ENCODE peak calls at places on chromosome 19, in four cellular contexts. K, O, J and Z are unnamed samples.

GRCh38 chr19:29266001-29266400 is 53.0 kb upstream of the UQCRFS1 start:
- DNase-seq in K (no peak), O (no peak), J (no peak), Z (no peak)

GRCh38 chr19:3340340-3340739 is 26.0 kb upstream of the NFIC start:
- DNase-seq in K (no peak), O (no peak), J (no peak), Z (no peak)

GRCh38 chr19:56864443-56865125 is 24.1 kb upstream of the PEG3 start:
- DNase-seq in K (no peak), O (no peak), J (no peak), Z (no peak)

GRCh38 chr19:35846038-35846668 is 6.2 kb downstream of the NPHS1 start:
- DNase-seq in K (peak), O (no peak), J (no peak), Z (peak)

GRCh38 chr19:38869160-38869835 is 8.8 kb downstream of the RINL start:
- DNase-seq in K (peak), O (no peak), J (no peak), Z (no peak)

GRCh38 chr19:45485301-45486077 is 11.4 kb downstream of the RTN2 start:
- DNase-seq in K (peak), O (peak), J (peak), Z (peak)

GRCh38 chr19:44603201-44603945 is 10.0 kb upstream of the IGSF23 start:
- DNase-seq in K (no peak), O (no peak), J (no peak), Z (no peak)

GRCh38 chr19:55383789-55384575 is at the start of gene TMEM238:
- DNase-seq in K (peak), O (peak), J (no peak), Z (peak)

GRCh38 chr19:3006075-3006767 is 22.9 kb downstream of the TLE2 start:
- DNase-seq in K (peak), O (peak), J (no peak), Z (no peak)

GRCh38 chr19:35005256-35005977 is 5.3 kb downstream of the GRAMD1A start:
- DNase-seq in K (no peak), O (no peak), J (peak), Z (no peak)

GRCh38 chr19:50803633-50804419 is 13.6 kb downstream of the ACP4 start:
- DNase-seq in K (peak), O (peak), J (no peak), Z (no peak)

GRCh38 chr19:8209111-8209964 is at the start of gene CERS4:
- DNase-seq in K (peak), O (peak), J (peak), Z (peak)

GRCh38 chr19:23283925-23284324 is 33.7 kb upstream of the ZNF724 start:
- DNase-seq in K (peak), O (peak), J (peak), Z (no peak)

GRCh38 chr19:4360081-4360569 is 16.8 kb downstream of the MPND start:
- DNase-seq in K (no peak), O (no peak), J (no peak), Z (no peak)

GRCh38 chr19:14090509-14091085 is at the start of gene SAMD1:
- DNase-seq in K (peak), O (peak), J (peak), Z (peak)

GRCh38 chr19:38842439-38843174 is 7.2 kb downstream of the HNRNPL start:
- DNase-seq in K (no peak), O (peak), J (no peak), Z (peak)

GRCh38 chr19:28293685-28294084 is 919.3 kb downstream of the UQCRFS1 start:
- DNase-seq in K (no peak), O (no peak), J (no peak), Z (no peak)

DNA sequence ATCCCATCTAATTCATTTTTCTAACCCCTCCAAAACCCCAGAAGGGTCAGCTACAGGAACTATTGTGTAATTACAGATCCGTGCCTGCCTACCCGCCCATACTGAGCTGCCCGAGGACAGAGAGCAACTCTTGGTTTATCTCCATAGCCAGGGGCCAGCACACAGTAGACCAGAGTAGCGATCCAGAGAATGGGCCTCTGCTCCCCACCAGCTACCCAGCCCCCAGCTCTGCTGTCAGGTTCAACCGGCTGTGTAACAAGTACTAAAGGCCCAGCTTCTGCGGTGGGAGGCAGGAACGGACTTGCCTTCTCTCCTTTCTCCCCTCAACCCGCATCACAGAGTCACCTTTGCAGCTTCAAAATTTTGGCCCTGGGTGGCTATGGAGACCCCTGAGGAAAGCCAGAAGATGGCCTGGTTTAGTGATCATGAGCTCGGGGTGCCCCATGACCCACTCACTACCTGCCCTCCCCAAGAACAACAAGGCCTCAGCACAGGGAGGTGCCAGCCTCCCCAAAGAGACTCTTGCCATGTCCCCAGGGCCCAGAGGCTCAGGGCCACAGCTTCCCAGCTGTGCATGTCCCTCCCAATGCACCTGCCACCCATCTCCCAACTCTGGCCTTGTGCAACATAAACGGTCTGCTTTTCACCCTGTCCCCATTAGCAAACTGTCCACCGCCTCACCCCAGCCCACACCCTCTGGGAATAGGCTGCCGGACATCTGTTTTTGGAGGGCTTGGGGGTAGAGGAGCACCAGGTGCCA is 5.7 kb downstream of the CALM3 start:
- DNase-seq in K (peak), O (no peak), J (no peak), Z (no peak)
- TF ChIP-seq NR3C1 in K (no peak), O (no peak), J (no peak), Z (no peak)

GRCh38 chr19:46896076-46896794 is 35.4 kb downstream of the ARHGAP35 start:
- DNase-seq in K (no peak), O (no peak), J (no peak), Z (no peak)
- TF ChIP-seq NR3C1 in K (no peak), O (no peak), J (no peak), Z (no peak)

GRCh38 chr19:12784394-12784870 is 6.9 kb upstream of the JUNB start:
- DNase-seq in K (no peak), O (peak), J (no peak), Z (no peak)

GRCh38 chr19:12783849-12784393 is 7.4 kb upstream of the JUNB start:
- DNase-seq in K (no peak), O (no peak), J (peak), Z (no peak)

GRCh38 chr19:12782424-12783225 is 7.3 kb upstream of the HOOK2 start:
- DNase-seq in K (peak), O (peak), J (no peak), Z (no peak)

GRCh38 chr19:12782174-12782423 is 6.7 kb upstream of the HOOK2 start:
- DNase-seq in K (no peak), O (no peak), J (no peak), Z (no peak)

GRCh38 chr19:12783226-12783848 is 7.9 kb upstream of the JUNB start:
- DNase-seq in K (no peak), O (no peak), J (no peak), Z (no peak)
- TF ChIP-seq NR3C1 in K (no peak), O (no peak), J (no peak), Z (no peak)

GRCh38 chr19:5367530-5368133 is 27.0 kb upstream of the PTPRS start:
- DNase-seq in K (no peak), O (no peak), J (no peak), Z (no peak)

GRCh38 chr19:5369304-5369703 is 28.7 kb upstream of the PTPRS start:
- DNase-seq in K (no peak), O (no peak), J (no peak), Z (no peak)

GRCh38 chr19:5372572-5373200 is 32.1 kb upstream of the PTPRS start:
- DNase-seq in K (no peak), O (no peak), J (no peak), Z (no peak)

GRCh38 chr19:5365905-5366304 is 25.3 kb upstream of the PTPRS start:
- DNase-seq in K (no peak), O (no peak), J (no peak), Z (no peak)

GRCh38 chr19:5369962-5370367 is 29.4 kb upstream of the PTPRS start:
- DNase-seq in K (peak), O (peak), J (peak), Z (peak)
- TF ChIP-seq NR3C1 in K (no peak), O (no peak), J (no peak), Z (no peak)

GRCh38 chr19:48970139-48970766 is 5.1 kb downstream of the FTL start:
- DNase-seq in K (no peak), O (no peak), J (no peak), Z (no peak)
- TF ChIP-seq NR3C1 in K (no peak), O (no peak), J (no peak), Z (no peak)

GRCh38 chr19:40744554-40745401 is 5.5 kb downstream of the ACTMAP start:
- DNase-seq in K (peak), O (peak), J (peak), Z (no peak)
- TF ChIP-seq NR3C1 in K (no peak), O (no peak), J (no peak), Z (no peak)

GRCh38 chr19:16288544-16288943 is 36.1 kb upstream of the KLF2 start:
- DNase-seq in K (no peak), O (no peak), J (no peak), Z (no peak)

GRCh38 chr19:16281743-16282142 is 42.9 kb upstream of the KLF2 start:
- DNase-seq in K (no peak), O (no peak), J (no peak), Z (no peak)

GRCh38 chr19:16283103-16283469 is 41.5 kb upstream of the KLF2 start:
- DNase-seq in K (no peak), O (no peak), J (no peak), Z (no peak)

GRCh38 chr19:16289594-16289993 is 35.0 kb upstream of the KLF2 start:
- DNase-seq in K (no peak), O (no peak), J (no peak), Z (no peak)

GRCh38 chr19:16285769-16286564 is 38.7 kb upstream of the KLF2 start:
- DNase-seq in K (no peak), O (no peak), J (no peak), Z (no peak)
- TF ChIP-seq NR3C1 in K (no peak), O (no peak), J (no peak), Z (no peak)

DNA sequence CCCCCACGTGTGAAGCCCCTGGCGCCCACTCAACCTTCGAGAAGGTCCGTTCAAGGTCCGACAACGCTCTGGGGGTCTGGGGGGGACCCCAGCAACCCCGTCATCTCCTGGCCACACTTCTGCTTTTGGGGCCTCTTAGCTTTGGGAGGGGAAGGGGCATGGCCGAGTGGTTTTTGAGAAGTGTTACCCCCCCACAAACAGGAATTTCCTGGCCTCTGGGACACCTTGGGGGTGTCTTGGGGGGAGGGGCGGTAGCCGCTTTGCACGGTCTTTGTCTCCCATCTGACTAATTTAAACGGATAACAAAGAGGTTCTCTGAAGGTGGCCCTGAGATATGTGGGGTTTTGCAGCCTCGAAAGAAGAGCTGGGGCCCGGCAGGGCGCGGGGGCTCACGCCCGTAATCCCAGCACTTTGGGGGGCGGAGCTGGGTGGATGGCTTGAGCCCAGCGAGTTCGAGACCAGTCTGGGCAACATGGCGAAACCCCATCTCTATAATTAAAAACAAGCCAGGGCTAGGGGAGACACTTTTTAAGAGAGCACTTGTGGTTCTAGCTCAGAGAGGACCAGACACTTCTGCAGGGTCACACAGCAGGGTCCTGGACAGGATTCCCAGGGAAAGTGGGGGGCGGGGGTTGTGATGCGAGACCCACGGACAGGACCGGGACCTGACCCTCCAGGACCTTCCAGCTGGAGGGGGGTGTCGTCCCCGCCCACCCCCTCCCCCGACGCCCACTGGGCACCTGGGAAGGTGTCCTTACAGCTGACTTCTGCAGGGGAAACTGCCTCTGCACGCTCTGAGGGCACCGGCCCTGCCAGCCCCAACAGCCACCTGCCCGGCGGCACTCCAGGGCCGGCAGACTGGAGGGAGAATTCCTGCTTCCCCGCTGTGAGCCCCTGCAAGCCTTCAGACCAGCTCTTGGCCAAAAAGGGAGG is 878 bp downstream of the CNN2 start:
- DNase-seq in K (no peak), O (no peak), J (no peak), Z (no peak)
- TF ChIP-seq NR3C1 in K (no peak), O (no peak), J (no peak), Z (no peak)